ENCODE peak calls at places on chromosomes 13 and 19, in four cellular contexts. P is psoas muscle; L is CD8-positive, alpha-beta memory T cell; R is activated CD4-positive, alpha-beta T cell treated with anti-CD3 and anti-CD28 coated beads for 24 hours. T is an unnamed sample.

GRCh38 chr13:91305652-91306051 is 41.8 kb upstream of the MIR17HG start:
- DNase-seq in P (no peak), L (no peak), R (no peak), T (no peak)

GRCh38 chr19:38267780-38268430 is 3.5 kb downstream of the SPINT2 start:
- DNase-seq in P (no peak), L (no peak), R (no peak), T (no peak)

GRCh38 chr19:5914946-5915781 is 1.1 kb downstream of the CAPS start:
- DNase-seq in P (no peak), L (no peak), R (no peak), T (no peak)

GRCh38 chr19:52248256-52248655 is 21.1 kb upstream of the ZNF766 start:
- DNase-seq in P (peak), L (peak), R (peak), T (peak)

GRCh38 chr19:48970139-48970766 is 5.1 kb downstream of the FTL start:
- DNase-seq in P (no peak), L (no peak), R (no peak), T (no peak)

GRCh38 chr19:48713041-48713863 is 6.3 kb downstream of the MAMSTR start:
- DNase-seq in P (no peak), L (no peak), R (no peak), T (no peak)

GRCh38 chr19:7866399-7867091 is 7.6 kb downstream of the PRR36 start:
- DNase-seq in P (no peak), L (no peak), R (no peak), T (no peak)

GRCh38 chr13:93745884-93746283 is 519.3 kb downstream of the GPC6 start:
- DNase-seq in P (no peak), L (no peak), R (no peak), T (no peak)

GRCh38 chr13:34250151-34250550 is 432.2 kb downstream of the RFC3 start:
- DNase-seq in P (no peak), L (no peak), R (no peak), T (no peak)

GRCh38 chr19:35727053-35727955 is 9.5 kb downstream of the KMT2B start:
- DNase-seq in P (no peak), L (no peak), R (no peak), T (no peak)

GRCh38 chr13:112972867-112973576 is 4.0 kb downstream of the MCF2L start:
- DNase-seq in P (no peak), L (no peak), R (no peak), T (no peak)

GRCh38 chr19:51702103-51702753 is 9.1 kb downstream of the SPACA6 start:
- DNase-seq in P (peak), L (peak), R (peak), T (no peak)

GRCh38 chr13:23658929-23659541 is 88.8 kb downstream of the TNFRSF19 start:
- DNase-seq in P (peak), L (no peak), R (no peak), T (no peak)

GRCh38 chr13:21625366-21625765 is 21.4 kb upstream of the MICU2 start:
- DNase-seq in P (no peak), L (no peak), R (no peak), T (peak)

GRCh38 chr13:37361608-37362007 is 237.0 kb downstream of the POSTN start:
- DNase-seq in P (no peak), L (no peak), R (no peak), T (no peak)

GRCh38 chr13:99656843-99657506 is 155.7 kb downstream of the TM9SF2 start:
- DNase-seq in P (no peak), L (peak), R (no peak), T (peak)

GRCh38 chr13:102838982-102839381 is 6.8 kb upstream of the ERCC5 start:
- DNase-seq in P (no peak), L (no peak), R (no peak), T (no peak)

GRCh38 chr13:46551410-46552301 is 1.3 kb upstream of the LRCH1 start:
- DNase-seq in P (peak), L (peak), R (peak), T (peak)

GRCh38 chr13:51619614-51620013 is 35.4 kb downstream of the WDFY2 start:
- DNase-seq in P (no peak), L (no peak), R (no peak), T (no peak)